ENCODE peak calls at places on chromosome 2, in six cellular contexts. One of them, this sample, is unnamed.

GRCh38 chr2:212109792-212110680 is 428.6 kb downstream of the ERBB4 start:
- DNase-seq in HepG2: no peak
- DNase-seq in HFFc6: no peak
- DNase-seq in nephron progenitor cell: no peak
- DNase-seq in PC-3: no peak
- DNase-seq in neural progenitor cell: no peak
- DNase-seq in this sample: no peak

GRCh38 chr2:288002-288742 is at the start of gene ALKAL2:
- DNase-seq in HepG2: no peak
- DNase-seq in HFFc6: no peak
- DNase-seq in nephron progenitor cell: peak; percentile 61
- DNase-seq in PC-3: no peak
- DNase-seq in neural progenitor cell: peak; percentile 66
- DNase-seq in this sample: peak; percentile 48

GRCh38 chr2:160752475-160753330 is 259.1 kb upstream of the RBMS1 start:
- DNase-seq in HepG2: no peak
- DNase-seq in HFFc6: peak; percentile 39
- DNase-seq in nephron progenitor cell: no peak
- DNase-seq in PC-3: peak; percentile 91
- DNase-seq in neural progenitor cell: no peak
- DNase-seq in this sample: no peak

GRCh38 chr2:156319811-156320490 is 12.6 kb downstream of the NR4A2 start:
- DNase-seq in HepG2: no peak
- DNase-seq in HFFc6: no peak
- DNase-seq in nephron progenitor cell: no peak
- DNase-seq in PC-3: no peak
- DNase-seq in neural progenitor cell: peak; percentile 49
- DNase-seq in this sample: no peak

GRCh38 chr2:98367721-98368120 is 21.5 kb downstream of the CNGA3 start:
- DNase-seq in HepG2: no peak
- DNase-seq in HFFc6: no peak
- DNase-seq in nephron progenitor cell: no peak
- DNase-seq in PC-3: no peak
- DNase-seq in neural progenitor cell: no peak
- DNase-seq in this sample: no peak

GRCh38 chr2:238846503-238847431 is 1.1 kb upstream of the TWIST2 start:
- DNase-seq in HepG2: no peak
- DNase-seq in HFFc6: no peak
- DNase-seq in nephron progenitor cell: peak; percentile 57
- DNase-seq in PC-3: no peak
- DNase-seq in neural progenitor cell: peak; percentile 70
- DNase-seq in this sample: peak; percentile 50

GRCh38 chr2:117771969-117772630 is 42.4 kb upstream of the DDX18 start:
- DNase-seq in HepG2: peak; percentile 31
- DNase-seq in HFFc6: peak; percentile 17
- DNase-seq in nephron progenitor cell: no peak
- DNase-seq in PC-3: peak; percentile 64
- DNase-seq in neural progenitor cell: peak; percentile 45
- DNase-seq in this sample: no peak

GRCh38 chr2:224220581-224221255 is 181.2 kb downstream of the FAM124B start:
- DNase-seq in HepG2: no peak
- DNase-seq in HFFc6: peak; percentile 53
- DNase-seq in nephron progenitor cell: no peak
- DNase-seq in PC-3: peak; percentile 63
- DNase-seq in neural progenitor cell: no peak
- DNase-seq in this sample: no peak

GRCh38 chr2:172998547-172998946 is 77.1 kb upstream of the MAP3K20 start:
- DNase-seq in HepG2: no peak
- DNase-seq in HFFc6: no peak
- DNase-seq in nephron progenitor cell: no peak
- DNase-seq in PC-3: peak; percentile 90
- DNase-seq in neural progenitor cell: no peak
- DNase-seq in this sample: no peak

GRCh38 chr2:224347181-224348051 is 54.5 kb downstream of the FAM124B start:
- DNase-seq in HepG2: no peak
- DNase-seq in HFFc6: peak; percentile 44
- DNase-seq in nephron progenitor cell: no peak
- DNase-seq in PC-3: peak; percentile 28
- DNase-seq in neural progenitor cell: no peak
- DNase-seq in this sample: no peak

GRCh38 chr2:67689186-67689585 is 292.1 kb downstream of the ETAA1 start:
- DNase-seq in HepG2: no peak
- DNase-seq in HFFc6: no peak
- DNase-seq in nephron progenitor cell: no peak
- DNase-seq in PC-3: no peak
- DNase-seq in neural progenitor cell: no peak
- DNase-seq in this sample: no peak

GRCh38 chr2:109271920-109272319 is 142.9 kb downstream of the SH3RF3 start:
- DNase-seq in HepG2: no peak
- DNase-seq in HFFc6: no peak
- DNase-seq in nephron progenitor cell: no peak
- DNase-seq in PC-3: no peak
- DNase-seq in neural progenitor cell: no peak
- DNase-seq in this sample: no peak

GRCh38 chr2:2016912-2017311 is 272.6 kb upstream of the PXDN start:
- DNase-seq in HepG2: no peak
- DNase-seq in HFFc6: no peak
- DNase-seq in nephron progenitor cell: no peak
- DNase-seq in PC-3: no peak
- DNase-seq in neural progenitor cell: no peak
- DNase-seq in this sample: no peak

GRCh38 chr2:30514134-30514860 is 67.3 kb downstream of the LCLAT1 start:
- DNase-seq in HepG2: peak; percentile 15
- DNase-seq in HFFc6: peak; percentile 47
- DNase-seq in nephron progenitor cell: no peak
- DNase-seq in PC-3: peak; percentile 77
- DNase-seq in neural progenitor cell: no peak
- DNase-seq in this sample: peak; percentile 23

GRCh38 chr2:157172866-157173578 is 84.5 kb upstream of the GALNT5 start:
- DNase-seq in HepG2: no peak
- DNase-seq in HFFc6: no peak
- DNase-seq in nephron progenitor cell: no peak
- DNase-seq in PC-3: no peak
- DNase-seq in neural progenitor cell: no peak
- DNase-seq in this sample: no peak

GRCh38 chr2:206275274-206276160 is 1.1 kb downstream of the ZDBF2 start:
- DNase-seq in HepG2: no peak
- DNase-seq in HFFc6: peak; percentile 34
- DNase-seq in nephron progenitor cell: no peak
- DNase-seq in PC-3: peak; percentile 22
- DNase-seq in neural progenitor cell: peak; percentile 28
- DNase-seq in this sample: no peak

GRCh38 chr2:202945497-202945896 is 33.4 kb downstream of the CARF start:
- DNase-seq in HepG2: no peak
- DNase-seq in HFFc6: no peak
- DNase-seq in nephron progenitor cell: no peak
- DNase-seq in PC-3: no peak
- DNase-seq in neural progenitor cell: no peak
- DNase-seq in this sample: no peak

GRCh38 chr2:121360566-121361300 is 75.7 kb upstream of the TFCP2L1 start:
- DNase-seq in HepG2: no peak
- DNase-seq in HFFc6: peak; percentile 88
- DNase-seq in nephron progenitor cell: no peak
- DNase-seq in PC-3: peak; percentile 96
- DNase-seq in neural progenitor cell: no peak
- DNase-seq in this sample: no peak

GRCh38 chr2:98037666-98038339 is 42.1 kb upstream of the TMEM131 start:
- DNase-seq in HepG2: no peak
- DNase-seq in HFFc6: no peak
- DNase-seq in nephron progenitor cell: no peak
- DNase-seq in PC-3: no peak
- DNase-seq in neural progenitor cell: no peak
- DNase-seq in this sample: no peak

GRCh38 chr2:101140978-101141655 is 10.1 kb downstream of the TBC1D8 start:
- DNase-seq in HepG2: no peak
- DNase-seq in HFFc6: no peak
- DNase-seq in nephron progenitor cell: no peak
- DNase-seq in PC-3: peak; percentile 70
- DNase-seq in neural progenitor cell: no peak
- DNase-seq in this sample: no peak

GRCh38 chr2:191228333-191228732 is 16.9 kb upstream of the MYO1B start:
- DNase-seq in HepG2: no peak
- DNase-seq in HFFc6: no peak
- DNase-seq in nephron progenitor cell: no peak
- DNase-seq in PC-3: no peak
- DNase-seq in neural progenitor cell: no peak
- DNase-seq in this sample: no peak
- TF ChIP-seq CTCF in HepG2: no peak
- TF ChIP-seq CTCF in HFFc6: no peak
- TF ChIP-seq CTCF in nephron progenitor cell: no peak
- TF ChIP-seq CTCF in PC-3: no peak
- TF ChIP-seq CTCF in neural progenitor cell: no peak
- TF ChIP-seq CTCF in this sample: no peak

GRCh38 chr2:19125876-19126275 is 232.5 kb downstream of the OSR1 start:
- DNase-seq in HepG2: no peak
- DNase-seq in HFFc6: no peak
- DNase-seq in nephron progenitor cell: no peak
- DNase-seq in PC-3: no peak
- DNase-seq in neural progenitor cell: no peak
- DNase-seq in this sample: no peak
- TF ChIP-seq CTCF in HepG2: no peak
- TF ChIP-seq CTCF in HFFc6: no peak
- TF ChIP-seq CTCF in nephron progenitor cell: no peak
- TF ChIP-seq CTCF in PC-3: no peak
- TF ChIP-seq CTCF in neural progenitor cell: no peak
- TF ChIP-seq CTCF in this sample: no peak

GRCh38 chr2:54115284-54116137 is at the start of gene ACYP2:
- DNase-seq in HepG2: peak; percentile 96
- DNase-seq in HFFc6: peak; percentile 87
- DNase-seq in nephron progenitor cell: peak; percentile 89
- DNase-seq in PC-3: peak; percentile 93
- DNase-seq in neural progenitor cell: peak; percentile 98
- DNase-seq in this sample: peak; percentile 94
- TF ChIP-seq CTCF in HepG2: peak; percentile 60
- TF ChIP-seq CTCF in HFFc6: peak; percentile 60
- TF ChIP-seq CTCF in nephron progenitor cell: no peak
- TF ChIP-seq CTCF in PC-3: peak; percentile 42
- TF ChIP-seq CTCF in neural progenitor cell: peak; percentile 33
- TF ChIP-seq CTCF in this sample: no peak

GRCh38 chr2:42622943-42623676 is 54.7 kb downstream of the MTA3 start:
- DNase-seq in HepG2: no peak
- DNase-seq in HFFc6: no peak
- DNase-seq in nephron progenitor cell: no peak
- DNase-seq in PC-3: no peak
- DNase-seq in neural progenitor cell: no peak
- DNase-seq in this sample: no peak
- TF ChIP-seq CTCF in HepG2: no peak
- TF ChIP-seq CTCF in HFFc6: no peak
- TF ChIP-seq CTCF in nephron progenitor cell: no peak
- TF ChIP-seq CTCF in PC-3: no peak
- TF ChIP-seq CTCF in neural progenitor cell: no peak
- TF ChIP-seq CTCF in this sample: no peak

DNA sequence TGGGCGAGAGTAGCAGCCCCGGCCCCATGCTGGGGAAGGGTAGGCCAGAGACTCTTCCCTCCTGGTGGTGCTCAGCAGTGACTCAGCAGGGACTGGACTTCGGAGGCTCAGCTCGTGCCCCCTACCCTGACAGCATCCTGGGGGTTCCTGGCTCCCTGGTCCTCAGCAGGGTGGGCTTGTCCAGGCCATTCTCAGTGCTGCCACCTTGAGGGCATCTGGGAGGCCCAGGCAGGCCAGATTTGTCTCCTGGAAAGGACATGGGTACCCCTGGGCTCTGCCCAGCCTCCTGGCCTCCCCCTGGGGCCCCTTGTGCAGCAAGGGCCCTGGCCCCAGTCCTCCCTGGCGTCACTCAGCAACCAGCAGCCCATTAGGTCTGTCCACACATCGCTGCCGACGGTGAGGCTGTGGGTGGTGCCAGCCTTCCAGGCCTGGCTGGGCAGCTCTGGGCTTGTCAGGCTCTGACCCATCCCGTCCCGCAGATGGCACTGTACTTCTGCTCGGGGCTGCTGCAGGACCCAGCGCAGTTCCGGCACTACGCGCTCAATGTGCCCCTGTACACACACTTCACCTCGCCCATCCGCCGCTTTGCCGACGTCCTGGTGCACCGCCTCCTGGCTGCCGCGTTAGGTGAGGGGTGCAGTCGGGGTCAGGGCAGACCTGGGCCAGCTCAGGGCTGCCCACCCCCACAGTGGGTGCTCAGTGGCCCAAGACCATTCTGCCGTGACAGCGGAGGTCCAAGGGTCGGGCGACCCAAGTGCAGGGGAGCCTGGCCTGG is 45.0 kb upstream of the ALPP start:
- DNase-seq in HepG2: peak; percentile 35
- DNase-seq in HFFc6: no peak
- DNase-seq in nephron progenitor cell: peak; percentile 53
- DNase-seq in PC-3: peak; percentile 21
- DNase-seq in neural progenitor cell: peak; percentile 40
- DNase-seq in this sample: no peak
- TF ChIP-seq CTCF in HepG2: peak; percentile 60
- TF ChIP-seq CTCF in HFFc6: peak; percentile 72
- TF ChIP-seq CTCF in nephron progenitor cell: peak; percentile 43
- TF ChIP-seq CTCF in PC-3: peak; percentile 71
- TF ChIP-seq CTCF in neural progenitor cell: peak; percentile 55
- TF ChIP-seq CTCF in this sample: no peak

DNA sequence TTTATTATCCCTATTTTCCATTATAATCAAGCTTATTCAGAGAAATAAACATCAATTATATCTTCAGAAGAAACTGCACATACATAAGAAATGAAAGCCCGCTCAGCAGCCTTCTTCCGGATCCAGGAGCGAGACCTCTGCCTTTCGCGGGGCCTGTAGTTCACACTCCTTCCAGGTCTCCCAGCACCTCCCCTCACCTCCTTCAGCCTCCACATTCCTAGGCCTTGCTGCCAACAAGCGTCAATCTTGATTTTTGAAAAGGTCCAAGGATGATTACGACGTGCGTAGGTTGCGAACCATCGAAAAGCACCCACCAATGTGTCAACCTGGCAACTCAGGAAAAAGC is 355 bp upstream of the KIDINS220 start:
- DNase-seq in HepG2: no peak
- DNase-seq in HFFc6: no peak
- DNase-seq in nephron progenitor cell: no peak
- DNase-seq in PC-3: no peak
- DNase-seq in neural progenitor cell: no peak
- DNase-seq in this sample: peak; percentile 42
- TF ChIP-seq CTCF in HepG2: no peak
- TF ChIP-seq CTCF in HFFc6: no peak
- TF ChIP-seq CTCF in nephron progenitor cell: no peak
- TF ChIP-seq CTCF in PC-3: no peak
- TF ChIP-seq CTCF in neural progenitor cell: no peak
- TF ChIP-seq CTCF in this sample: no peak

This sample was measured in uterus.